ENCODE peak calls at places on chromosomes 13 and 19, in ten cellular contexts. S is A673, B is IMR-90, D is kidney epithelial cell, U is lower lobe of right lung, A is stomach, L is thyroid gland, Y is mammary epithelial cell, E is suprapubic skin, J is upper lobe of right lung. I is an unnamed sample.
A peak's percentile ranks its signal among the peaks of the same experiment; 100 is the strongest.

GRCh38 chr13:69264362-69265334 is 843.0 kb upstream of the ATXN8OS start:
- DNase-seq in S (no peak), B (no peak), D (no peak), U (no peak), A (no peak), L (no peak), Y (no peak), E (no peak), J (no peak), I (no peak)

GRCh38 chr13:76764429-76764828 is 121.8 kb downstream of the KCTD12 start:
- DNase-seq in S (peak; percentile 8), B (peak; percentile 10), D (no peak), U (peak; percentile 67), A (no peak), L (peak; percentile 17), Y (no peak), E (peak; percentile 86), J (peak; percentile 63), I (no peak)

GRCh38 chr13:20118268-20119140 is 42.3 kb downstream of the GJA3 start:
- DNase-seq in S (peak; percentile 45), B (no peak), D (no peak), U (peak; percentile 69), A (peak; percentile 74), L (peak; percentile 80), Y (no peak), E (no peak), J (peak; percentile 91), I (peak; percentile 84)

GRCh38 chr13:59358014-59358413 is 805.7 kb downstream of the DIAPH3 start:
- DNase-seq in S (no peak), B (no peak), D (no peak), U (no peak), A (no peak), L (no peak), Y (no peak), E (no peak), J (no peak), I (no peak)

GRCh38 chr13:97600438-97601080 is 166.6 kb downstream of the RAP2A start:
- DNase-seq in S (peak; percentile 40), B (peak; percentile 80), D (no peak), U (no peak), A (no peak), L (no peak), Y (peak; percentile 67), E (no peak), J (no peak), I (no peak)

GRCh38 chr13:51867062-51867461 is 5.3 kb downstream of the CCDC70 start:
- DNase-seq in S (no peak), B (no peak), D (no peak), U (no peak), A (no peak), L (no peak), Y (no peak), E (no peak), J (no peak), I (no peak)

GRCh38 chr13:103810026-103810425 is 743.8 kb upstream of the SLC10A2 start:
- DNase-seq in S (no peak), B (no peak), D (no peak), U (no peak), A (no peak), L (no peak), Y (no peak), E (no peak), J (no peak), I (no peak)

GRCh38 chr13:112972867-112973576 is 4.0 kb downstream of the MCF2L start:
- DNase-seq in S (no peak), B (no peak), D (no peak), U (peak; percentile 63), A (peak; percentile 53), L (peak; percentile 26), Y (no peak), E (peak; percentile 60), J (peak; percentile 70), I (peak; percentile 28)

GRCh38 chr19:51065221-51065960 is 499 bp upstream of the KLK13 start:
- DNase-seq in S (no peak), B (no peak), D (no peak), U (no peak), A (peak; percentile 27), L (no peak), Y (no peak), E (no peak), J (no peak), I (no peak)

GRCh38 chr19:12789904-12790619 is 1.2 kb upstream of the JUNB start:
- DNase-seq in S (peak; percentile 99), B (peak; percentile 93), D (no peak), U (peak; percentile 99), A (peak; percentile 96), L (peak; percentile 98), Y (peak; percentile 95), E (peak; percentile 97), J (peak; percentile 99), I (peak; percentile 95)

GRCh38 chr13:46553521-46553885 is 533 bp downstream of the LRCH1 start:
- DNase-seq in S (no peak), B (no peak), D (no peak), U (peak; percentile 53), A (no peak), L (no peak), Y (no peak), E (peak; percentile 71), J (peak; percentile 67), I (peak; percentile 41)

GRCh38 chr19:18322759-18323460 is at the start of gene LSM4:
- DNase-seq in S (peak; percentile 99), B (peak; percentile 95), D (peak; percentile 72), U (peak; percentile 99), A (peak; percentile 100), L (peak; percentile 100), Y (peak; percentile 98), E (peak; percentile 99), J (peak; percentile 99), I (peak; percentile 99)
- TF ChIP-seq CTCF in S (no peak), B (peak; percentile 44), D (peak; percentile 36), U (peak; percentile 17), A (no peak), L (peak; percentile 39), Y (peak; percentile 61), E (no peak), J (peak; percentile 29), I (peak; percentile 1)

GRCh38 chr19:46731584-46731983 is 14.3 kb upstream of the FKRP start:
- DNase-seq in S (no peak), B (no peak), D (no peak), U (no peak), A (no peak), L (no peak), Y (peak; percentile 43), E (no peak), J (peak; percentile 67), I (peak; percentile 48)
- H3K36me3 ChIP-seq in S (peaks cover 88% of the 10 kb centered on the region), B (peaks cover 63% of the 10 kb centered on the region), D (peaks cover 11% of the 10 kb centered on the region), U (peaks cover 100% of the 10 kb centered on the region), A (peaks cover 99% of the 10 kb centered on the region), L (peaks cover 60% of the 10 kb centered on the region), Y (peaks cover 37% of the 10 kb centered on the region), E (peaks cover 92% of the 10 kb centered on the region), J (peaks cover 85% of the 10 kb centered on the region), I (peaks cover 14% of the 10 kb centered on the region)

GRCh38 chr19:48290923-48291700 is 21.2 kb downstream of the ZNF114 start:
- DNase-seq in S (peak; percentile 85), B (peak; percentile 81), D (no peak), U (peak; percentile 83), A (peak; percentile 81), L (peak; percentile 94), Y (peak; percentile 63), E (peak; percentile 83), J (peak; percentile 87), I (peak; percentile 80)
- H3K4me3 ChIP-seq in S (peak overlapping the region; percentile 69), B (peak overlapping the region; percentile 40), D (peak overlapping the region; percentile 40), U (peak overlapping the region; percentile 54), A (peak overlapping the region; percentile 51), L (peak overlapping the region; percentile 53), Y (peak overlapping the region; percentile 61), E (peak overlapping the region; percentile 49), J (peak overlapping the region; percentile 46), I (no peak overlapping the region)

GRCh38 chr13:49495783-49496762 is at the start of gene PHF11:
- DNase-seq in S (peak; percentile 81), B (peak; percentile 76), D (peak; percentile 44), U (peak; percentile 93), A (peak; percentile 86), L (peak; percentile 97), Y (peak; percentile 79), E (peak; percentile 89), J (peak; percentile 94), I (peak; percentile 90)
- TF ChIP-seq CTCF in S (no peak), B (no peak), D (peak; percentile 2), U (peak; percentile 17), A (no peak), L (peak; percentile 30), Y (peak; percentile 12), E (no peak), J (peak; percentile 16), I (no peak)

GRCh38 chr19:32630338-32630737 is 44.6 kb downstream of the ANKRD27 start:
- DNase-seq in S (no peak), B (no peak), D (no peak), U (no peak), A (no peak), L (no peak), Y (no peak), E (no peak), J (no peak), I (no peak)
- H3K36me3 ChIP-seq in S (no peaks in the 10 kb centered on the region), B (peaks cover 42% of the 10 kb centered on the region), D (peaks cover 3% of the 10 kb centered on the region), U (peaks cover 76% of the 10 kb centered on the region), A (peaks cover 96% of the 10 kb centered on the region), L (peaks cover 31% of the 10 kb centered on the region), Y (peaks cover 8% of the 10 kb centered on the region), E (peaks cover 75% of the 10 kb centered on the region), J (peaks cover 46% of the 10 kb centered on the region), I (peaks cover 5% of the 10 kb centered on the region)

GRCh38 chr13:73948848-73949529 is 185.2 kb downstream of the KLF12 start:
- DNase-seq in S (no peak), B (no peak), D (no peak), U (no peak), A (no peak), L (no peak), Y (no peak), E (no peak), J (no peak), I (no peak)
- H3K4me3 ChIP-seq in S (no peak overlapping the region), B (no peak overlapping the region), D (no peak overlapping the region), U (no peak overlapping the region), A (no peak overlapping the region), L (no peak overlapping the region), Y (no peak overlapping the region), E (no peak overlapping the region), J (no peak overlapping the region), I (no peak overlapping the region)

GRCh38 chr19:18800079-18800478 is 9.0 kb upstream of the COMP start:
- DNase-seq in S (no peak), B (no peak), D (no peak), U (no peak), A (no peak), L (no peak), Y (no peak), E (no peak), J (no peak), I (no peak)

GRCh38 chr19:18802354-18802753 is 11.2 kb upstream of the COMP start:
- DNase-seq in S (peak; percentile 58), B (no peak), D (no peak), U (no peak), A (no peak), L (no peak), Y (no peak), E (no peak), J (no peak), I (no peak)

GRCh38 chr19:18798384-18799352 is 7.6 kb upstream of the COMP start:
- DNase-seq in S (no peak), B (no peak), D (no peak), U (no peak), A (peak; percentile 45), L (no peak), Y (no peak), E (no peak), J (no peak), I (peak; percentile 41)

GRCh38 chr19:18799389-18799970 is 8.4 kb upstream of the COMP start:
- DNase-seq in S (no peak), B (no peak), D (no peak), U (no peak), A (no peak), L (no peak), Y (no peak), E (no peak), J (no peak), I (no peak)

GRCh38 chr19:18800636-18801035 is 9.5 kb upstream of the COMP start:
- DNase-seq in S (no peak), B (no peak), D (no peak), U (no peak), A (no peak), L (no peak), Y (no peak), E (no peak), J (no peak), I (no peak)
- TF ChIP-seq CTCF in S (no peak), B (no peak), D (no peak), U (no peak), A (no peak), L (no peak), Y (no peak), E (no peak), J (no peak), I (no peak)

I was measured in mucosa of descending colon.